ENCODE peak calls at places on chromosomes 5 and 9, in seven cellular contexts. L is GM12891, G is SK-N-SH, U is GM12878, Y is H1, R is HepG2, B is K562. P is an unnamed sample.

GRCh38 chr5:1510631-1511030 is 13.1 kb downstream of the LPCAT1 start:
- DNase-seq in L (peak), G (no peak), U (no peak), Y (no peak), R (no peak), B (no peak), P (peak)

GRCh38 chr9:109248133-109248581 is 72.7 kb downstream of the EPB41L4B start:
- DNase-seq in L (no peak), G (peak), U (no peak), Y (no peak), R (peak), B (no peak), P (no peak)

GRCh38 chr9:127541865-127542264 is 70.2 kb upstream of the STXBP1 start:
- DNase-seq in L (no peak), G (no peak), U (no peak), Y (no peak), R (no peak), B (no peak), P (no peak)

GRCh38 chr9:3434594-3434993 is 91.2 kb downstream of the RFX3 start:
- DNase-seq in L (no peak), G (no peak), U (no peak), Y (no peak), R (no peak), B (no peak), P (no peak)

GRCh38 chr5:173789031-173789920 is 98.9 kb upstream of the CPEB4 start:
- DNase-seq in L (no peak), G (no peak), U (no peak), Y (no peak), R (peak), B (no peak), P (no peak)

GRCh38 chr9:124869986-124870560 is 8.1 kb downstream of the ARPC5L start:
- DNase-seq in L (no peak), G (no peak), U (peak), Y (no peak), R (peak), B (no peak), P (no peak)

GRCh38 chr5:53481887-53482716 is 1.7 kb downstream of the FST start:
- DNase-seq in L (peak), G (peak), U (no peak), Y (no peak), R (peak), B (peak), P (peak)

GRCh38 chr5:33890147-33890546 is 1.6 kb downstream of the ADAMTS12 start:
- DNase-seq in L (no peak), G (no peak), U (no peak), Y (no peak), R (peak), B (no peak), P (no peak)

GRCh38 chr9:7560669-7561305 is 238.8 kb downstream of the DMAC1 start:
- DNase-seq in L (no peak), G (no peak), U (no peak), Y (no peak), R (no peak), B (no peak), P (no peak)

GRCh38 chr5:134494780-134495179 is 30.7 kb upstream of the JADE2 start:
- DNase-seq in L (no peak), G (no peak), U (no peak), Y (no peak), R (no peak), B (no peak), P (no peak)

GRCh38 chr5:16685069-16685468 is 68.3 kb upstream of the RETREG1 start:
- DNase-seq in L (no peak), G (no peak), U (no peak), Y (no peak), R (no peak), B (no peak), P (no peak)

GRCh38 chr9:126965541-126966428 is 51.2 kb downstream of the RALGPS1 start:
- DNase-seq in L (peak), G (peak), U (no peak), Y (peak), R (peak), B (no peak), P (peak)

GRCh38 chr9:129143031-129143441 is 31.8 kb downstream of the PTPA start:
- DNase-seq in L (peak), G (peak), U (no peak), Y (no peak), R (peak), B (peak), P (peak)

GRCh38 chr9:4987996-4988421 is 2.9 kb downstream of the JAK2 start:
- DNase-seq in L (no peak), G (peak), U (peak), Y (no peak), R (peak), B (peak), P (no peak)

GRCh38 chr5:121366515-121366914 is 485.2 kb upstream of the FTMT start:
- DNase-seq in L (no peak), G (no peak), U (no peak), Y (no peak), R (no peak), B (no peak), P (no peak)

GRCh38 chr5:149452007-149452664 is 73.0 kb upstream of the IL17B start:
- DNase-seq in L (no peak), G (peak), U (no peak), Y (no peak), R (peak), B (peak), P (no peak)

GRCh38 chr5:116557669-116558271 is 16.9 kb downstream of the SEMA6A start:
- DNase-seq in L (no peak), G (peak), U (no peak), Y (no peak), R (peak), B (no peak), P (no peak)

GRCh38 chr9:36676823-36677521 is 104.3 kb downstream of the MELK start:
- DNase-seq in L (no peak), G (peak), U (no peak), Y (no peak), R (no peak), B (no peak), P (no peak)

GRCh38 chr5:147417133-147417813 is 92.6 kb downstream of the DPYSL3 start:
- DNase-seq in L (no peak), G (no peak), U (no peak), Y (no peak), R (no peak), B (no peak), P (no peak)

GRCh38 chr5:14777932-14778788 is 93.4 kb downstream of the ANKH start:
- DNase-seq in L (no peak), G (no peak), U (no peak), Y (no peak), R (no peak), B (no peak), P (no peak)

GRCh38 chr5:10838038-10838437 is 77.0 kb upstream of the DAP start:
- DNase-seq in L (no peak), G (no peak), U (no peak), Y (no peak), R (peak), B (no peak), P (no peak)

GRCh38 chr9:129177443-129177790 is 644 bp downstream of the IER5L start:
- DNase-seq in L (no peak), G (peak), U (no peak), Y (no peak), R (no peak), B (peak), P (no peak)

GRCh38 chr5:143442398-143442797 is 38.9 kb upstream of the NR3C1 start:
- DNase-seq in L (no peak), G (no peak), U (no peak), Y (no peak), R (no peak), B (no peak), P (no peak)

GRCh38 chr9:77589046-77589795 is 58.9 kb downstream of the GNA14 start:
- DNase-seq in L (no peak), G (no peak), U (no peak), Y (no peak), R (no peak), B (no peak), P (no peak)

GRCh38 chr9:34382054-34382453 is 5.4 kb upstream of the MYORG start:
- DNase-seq in L (no peak), G (no peak), U (no peak), Y (no peak), R (no peak), B (no peak), P (no peak)

GRCh38 chr5:171310816-171311697 is 2.0 kb downstream of the TLX3 start:
- DNase-seq in L (no peak), G (no peak), U (no peak), Y (no peak), R (no peak), B (no peak), P (no peak)

GRCh38 chr9:108800632-108801099 is 55.1 kb downstream of the ACTL7B start:
- DNase-seq in L (no peak), G (no peak), U (no peak), Y (no peak), R (no peak), B (no peak), P (no peak)

GRCh38 chr9:132622144-132622543 is 39.7 kb downstream of the BARHL1 start:
- DNase-seq in L (no peak), G (no peak), U (no peak), Y (no peak), R (no peak), B (no peak), P (no peak)

GRCh38 chr5:74464512-74465209 is 175.9 kb downstream of the ENC1 start:
- DNase-seq in L (no peak), G (no peak), U (no peak), Y (no peak), R (no peak), B (no peak), P (no peak)

GRCh38 chr5:136018814-136019777 is 9.7 kb upstream of the TGFBI start:
- DNase-seq in L (no peak), G (peak), U (no peak), Y (no peak), R (peak), B (no peak), P (no peak)

GRCh38 chr5:158017433-158017832 is 158.5 kb upstream of the CLINT1 start:
- DNase-seq in L (no peak), G (no peak), U (no peak), Y (no peak), R (no peak), B (no peak), P (no peak)

DNA sequence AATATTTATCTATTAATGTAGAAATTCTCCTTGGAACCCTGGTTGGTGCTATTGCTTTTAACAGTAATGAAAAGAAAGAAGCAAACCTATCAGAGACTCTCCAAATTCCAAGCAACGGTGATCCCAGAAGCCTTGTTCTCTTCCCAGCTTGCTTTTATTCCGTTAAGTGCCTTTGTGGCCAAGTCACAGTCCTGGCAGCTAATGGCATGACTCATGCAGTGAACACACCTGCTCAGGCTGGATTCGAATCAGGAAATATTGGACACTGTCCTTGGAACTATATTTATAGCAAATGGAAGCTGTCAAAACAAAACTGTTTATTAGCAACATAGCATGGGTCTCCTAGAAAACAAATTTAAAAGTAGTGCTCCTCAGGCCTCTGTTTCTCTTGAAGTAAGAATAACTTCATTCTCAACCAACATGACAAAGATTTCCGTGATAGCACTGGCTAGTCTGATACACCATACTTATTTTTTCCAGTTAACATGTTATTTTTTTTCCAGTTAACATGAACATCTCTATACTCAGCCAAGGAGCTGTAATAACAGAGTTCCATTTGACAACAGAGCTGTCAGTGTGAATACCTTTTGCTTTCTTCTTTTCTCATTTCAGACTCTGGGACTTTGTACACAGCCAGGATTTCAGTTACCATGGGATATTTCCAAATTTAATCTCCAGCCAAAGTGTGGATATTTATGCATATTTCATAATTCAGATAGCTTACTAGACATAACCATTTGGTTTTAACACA is 502.4 kb downstream of the GADD45G start:
- DNase-seq in L (no peak), G (no peak), U (no peak), Y (no peak), R (no peak), B (no peak), P (no peak)
- TF ChIP-seq TAF1 in L (no peak), G (no peak), U (no peak), Y (no peak), R (no peak), B (no peak), P (no peak)

GRCh38 chr5:6962256-6962655 is 249.0 kb downstream of the TENT4A start:
- DNase-seq in L (no peak), G (no peak), U (no peak), Y (no peak), R (no peak), B (no peak), P (no peak)
- TF ChIP-seq TAF1 in L (no peak), G (no peak), U (no peak), Y (no peak), R (no peak), B (no peak), P (no peak)

GRCh38 chr9:134620751-134621557 is 20.6 kb upstream of the COL5A1 start:
- DNase-seq in L (no peak), G (no peak), U (no peak), Y (no peak), R (no peak), B (no peak), P (no peak)
- TF ChIP-seq TAF1 in L (no peak), G (no peak), U (no peak), Y (no peak), R (no peak), B (no peak), P (no peak)

DNA sequence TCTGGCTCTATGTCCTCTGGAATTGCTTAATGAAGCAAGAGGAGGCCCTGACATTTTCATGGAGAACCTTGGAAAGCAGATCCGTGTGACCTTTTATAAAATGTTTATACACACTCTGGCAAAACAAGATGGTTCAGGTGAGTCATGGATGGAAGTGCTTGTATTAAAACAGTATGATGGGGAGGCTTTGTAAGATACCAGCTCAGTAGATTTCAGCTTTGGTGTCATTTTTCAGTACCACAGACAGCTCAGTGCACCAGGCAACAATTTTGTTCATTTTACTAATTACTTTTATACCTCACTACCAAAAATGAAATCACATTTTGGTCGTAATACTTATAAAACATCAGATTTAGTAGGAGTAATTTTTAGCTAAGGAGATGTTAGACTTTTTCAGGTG is 5.2 kb downstream of the KCNN2 start:
- DNase-seq in L (no peak), G (no peak), U (no peak), Y (no peak), R (no peak), B (no peak), P (no peak)
- TF ChIP-seq TAF1 in L (no peak), G (no peak), U (no peak), Y (no peak), R (no peak), B (no peak), P (no peak)

DNA sequence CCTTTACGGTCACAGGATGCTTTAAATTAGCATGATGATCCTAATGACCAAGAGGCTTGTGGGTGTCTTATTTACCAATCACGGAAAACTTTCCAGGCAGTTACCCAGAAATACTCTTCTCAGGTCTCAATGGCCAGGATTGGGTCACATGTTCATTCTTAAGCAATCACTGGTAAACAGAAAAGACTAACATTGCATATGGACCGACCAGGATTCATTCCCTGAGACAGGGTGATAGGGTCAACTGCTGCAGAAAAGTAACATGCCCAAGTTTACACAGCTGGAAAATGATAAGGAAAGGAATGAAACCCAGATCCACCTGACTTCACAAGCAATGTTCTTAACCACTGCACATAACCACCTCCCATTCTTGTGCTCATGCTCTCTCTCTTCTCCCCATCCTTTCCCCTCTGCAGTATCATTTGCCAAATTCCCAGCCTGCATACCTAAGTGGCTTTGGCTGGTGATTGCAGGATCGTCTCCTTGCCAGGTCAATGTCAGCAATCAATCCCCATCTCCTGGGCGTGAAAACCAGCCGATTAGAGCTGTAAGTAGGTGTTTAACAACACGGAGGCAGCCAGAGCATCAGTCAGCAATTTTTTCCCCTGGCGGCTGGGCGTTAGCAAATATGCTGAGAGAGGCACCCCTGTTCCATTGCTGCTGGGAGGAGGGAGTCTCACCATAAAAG is 219.4 kb downstream of the NMUR2 start:
- DNase-seq in L (no peak), G (no peak), U (no peak), Y (no peak), R (no peak), B (no peak), P (no peak)
- TF ChIP-seq TAF1 in L (no peak), G (no peak), U (no peak), Y (no peak), R (no peak), B (no peak), P (no peak)

GRCh38 chr9:35608221-35608620 is 3.2 kb downstream of the TESK1 start:
- DNase-seq in L (no peak), G (no peak), U (no peak), Y (no peak), R (no peak), B (no peak), P (no peak)
- TF ChIP-seq TAF1 in L (no peak), G (no peak), U (no peak), Y (no peak), R (no peak), B (no peak), P (no peak)

GRCh38 chr9:98450486-98450885 is 195.0 kb upstream of the TBC1D2 start:
- DNase-seq in L (no peak), G (no peak), U (no peak), Y (no peak), R (no peak), B (no peak), P (no peak)
- TF ChIP-seq TAF1 in L (no peak), G (no peak), U (no peak), Y (no peak), R (no peak), B (no peak), P (no peak)

DNA sequence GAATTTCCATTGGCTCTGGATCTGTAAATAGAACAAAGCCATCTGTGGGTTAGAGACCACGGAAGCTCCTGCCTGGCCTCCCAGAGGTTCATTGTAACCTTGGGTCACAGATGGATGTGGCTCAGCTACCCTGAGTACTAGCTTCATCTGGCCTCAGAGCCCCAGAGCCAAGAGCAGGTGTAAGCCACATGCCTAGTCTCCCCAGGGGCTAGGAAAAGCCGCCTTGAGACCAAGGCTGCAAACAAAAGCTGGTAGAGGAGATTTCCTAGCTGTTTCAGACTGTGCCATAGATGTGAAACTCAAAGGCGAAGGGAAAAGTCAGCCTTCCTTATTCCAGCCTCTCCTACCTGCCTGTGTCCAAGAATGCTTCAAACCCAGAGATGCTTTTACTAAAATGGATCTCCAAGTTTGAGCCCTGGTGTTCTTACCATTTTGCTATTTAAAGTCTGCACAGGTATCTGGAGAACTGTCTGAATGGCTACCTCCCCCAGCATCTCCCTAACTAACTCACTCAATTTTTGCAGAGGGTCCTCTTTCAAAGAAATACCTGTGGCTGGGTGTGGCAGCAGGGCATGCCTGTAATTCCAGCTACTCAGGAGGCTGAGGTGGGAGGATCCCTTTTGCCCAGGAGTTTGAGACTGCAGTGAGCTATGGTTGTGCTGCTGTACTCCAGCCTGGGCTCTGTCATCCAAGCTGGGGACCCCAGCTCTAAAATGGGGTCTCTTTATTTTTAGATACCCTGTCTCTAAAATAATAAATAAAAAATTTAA is 42.3 kb upstream of the MAP1B start:
- DNase-seq in L (no peak), G (no peak), U (no peak), Y (no peak), R (no peak), B (no peak), P (no peak)
- TF ChIP-seq TAF1 in L (no peak), G (no peak), U (no peak), Y (no peak), R (no peak), B (no peak), P (no peak)

DNA sequence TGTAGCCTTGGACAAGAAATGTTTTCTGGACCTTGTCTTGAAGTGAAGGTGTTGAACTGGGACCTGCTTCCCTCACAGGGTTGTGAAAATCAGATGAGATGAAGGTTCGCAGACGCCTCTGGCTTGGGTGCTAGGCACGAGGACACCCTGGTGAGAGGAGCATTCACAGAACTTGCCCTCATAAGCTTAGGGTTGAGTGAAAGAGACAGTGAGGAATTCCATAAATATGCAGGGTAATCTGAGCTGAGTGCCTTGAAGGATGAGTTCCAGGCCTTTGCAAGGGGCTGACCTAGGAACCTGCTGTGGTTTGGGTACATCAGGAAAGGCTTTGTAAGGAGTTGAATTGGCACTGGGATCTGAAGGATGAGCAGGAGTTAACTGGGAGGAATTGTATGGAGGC is 75.7 kb upstream of the SAP30L start:
- DNase-seq in L (no peak), G (no peak), U (no peak), Y (no peak), R (no peak), B (no peak), P (no peak)
- TF ChIP-seq TAF1 in L (no peak), G (no peak), U (no peak), Y (no peak), R (no peak), B (no peak), P (no peak)

GRCh38 chr5:180618487-180618829 is 27.2 kb upstream of the SCGB3A1 start:
- DNase-seq in L (no peak), G (no peak), U (no peak), Y (no peak), R (no peak), B (no peak), P (no peak)

GRCh38 chr5:180619563-180619915 is 28.2 kb upstream of the SCGB3A1 start:
- DNase-seq in L (no peak), G (no peak), U (no peak), Y (no peak), R (no peak), B (no peak), P (no peak)

GRCh38 chr5:180621311-180621710 is 28.1 kb downstream of the FLT4 start:
- DNase-seq in L (no peak), G (no peak), U (no peak), Y (no peak), R (no peak), B (no peak), P (no peak)

GRCh38 chr5:180618830-180619562 is 27.7 kb upstream of the SCGB3A1 start:
- DNase-seq in L (peak), G (peak), U (no peak), Y (peak), R (no peak), B (no peak), P (no peak)

GRCh38 chr5:180620014-180620413 is 28.7 kb upstream of the SCGB3A1 start:
- DNase-seq in L (no peak), G (no peak), U (no peak), Y (no peak), R (no peak), B (no peak), P (no peak)
- TF ChIP-seq TAF1 in L (no peak), G (no peak), U (no peak), Y (no peak), R (no peak), B (no peak), P (no peak)

P was measured in GM12892.